ENCODE peak calls at places on chromosomes 2 and 18, in nine cellular contexts. One of them, this sample, is unnamed.

GRCh38 chr18:46324556-46324955 is 220.4 kb downstream of the HAUS1 start:
- DNase-seq in H1: no peak
- DNase-seq in right atrium auricular region: no peak
- DNase-seq in tibial artery: no peak
- DNase-seq in kidney: no peak
- DNase-seq in pancreas: no peak
- DNase-seq in HCT116: peak
- DNase-seq in IMR-90: peak
- DNase-seq in CD8-positive, alpha-beta T cell: peak
- DNase-seq in this sample: peak

GRCh38 chr18:52348209-52348608 is 8.2 kb downstream of the DCC start:
- DNase-seq in H1: peak
- DNase-seq in right atrium auricular region: no peak
- DNase-seq in tibial artery: no peak
- DNase-seq in kidney: no peak
- DNase-seq in pancreas: no peak
- DNase-seq in HCT116: no peak
- DNase-seq in IMR-90: no peak
- DNase-seq in CD8-positive, alpha-beta T cell: no peak
- DNase-seq in this sample: peak

GRCh38 chr2:112588611-112589045 is 4.2 kb downstream of the CHCHD5 start:
- DNase-seq in H1: no peak
- DNase-seq in right atrium auricular region: no peak
- DNase-seq in tibial artery: no peak
- DNase-seq in kidney: no peak
- DNase-seq in pancreas: peak
- DNase-seq in HCT116: no peak
- DNase-seq in IMR-90: no peak
- DNase-seq in CD8-positive, alpha-beta T cell: no peak
- DNase-seq in this sample: no peak

GRCh38 chr18:73136134-73136533 is 268.3 kb upstream of the NETO1 start:
- DNase-seq in H1: no peak
- DNase-seq in right atrium auricular region: no peak
- DNase-seq in tibial artery: no peak
- DNase-seq in kidney: no peak
- DNase-seq in pancreas: no peak
- DNase-seq in HCT116: no peak
- DNase-seq in IMR-90: no peak
- DNase-seq in CD8-positive, alpha-beta T cell: no peak
- DNase-seq in this sample: peak

GRCh38 chr2:107197601-107198000 is 311.6 kb upstream of the ST6GAL2 start:
- DNase-seq in H1: no peak
- DNase-seq in right atrium auricular region: no peak
- DNase-seq in tibial artery: no peak
- DNase-seq in kidney: no peak
- DNase-seq in pancreas: no peak
- DNase-seq in HCT116: no peak
- DNase-seq in IMR-90: no peak
- DNase-seq in CD8-positive, alpha-beta T cell: no peak
- DNase-seq in this sample: no peak

GRCh38 chr2:221485500-221485870 is 86.6 kb downstream of the EPHA4 start:
- DNase-seq in H1: no peak
- DNase-seq in right atrium auricular region: no peak
- DNase-seq in tibial artery: no peak
- DNase-seq in kidney: no peak
- DNase-seq in pancreas: no peak
- DNase-seq in HCT116: no peak
- DNase-seq in IMR-90: no peak
- DNase-seq in CD8-positive, alpha-beta T cell: no peak
- DNase-seq in this sample: no peak

GRCh38 chr18:58263055-58263732 is 219.2 kb downstream of the NEDD4L start:
- DNase-seq in H1: no peak
- DNase-seq in right atrium auricular region: no peak
- DNase-seq in tibial artery: no peak
- DNase-seq in kidney: no peak
- DNase-seq in pancreas: peak
- DNase-seq in HCT116: peak
- DNase-seq in IMR-90: peak
- DNase-seq in CD8-positive, alpha-beta T cell: no peak
- DNase-seq in this sample: peak

GRCh38 chr2:105801961-105802360 is 57.2 kb downstream of the NCK2 start:
- DNase-seq in H1: no peak
- DNase-seq in right atrium auricular region: no peak
- DNase-seq in tibial artery: no peak
- DNase-seq in kidney: no peak
- DNase-seq in pancreas: no peak
- DNase-seq in HCT116: no peak
- DNase-seq in IMR-90: no peak
- DNase-seq in CD8-positive, alpha-beta T cell: no peak
- DNase-seq in this sample: no peak

GRCh38 chr2:128379021-128380005 is 60.6 kb upstream of the HS6ST1 start:
- DNase-seq in H1: no peak
- DNase-seq in right atrium auricular region: peak
- DNase-seq in tibial artery: peak
- DNase-seq in kidney: peak
- DNase-seq in pancreas: peak
- DNase-seq in HCT116: no peak
- DNase-seq in IMR-90: peak
- DNase-seq in CD8-positive, alpha-beta T cell: no peak
- DNase-seq in this sample: no peak

GRCh38 chr2:49490710-49491109 is 336.4 kb upstream of the FSHR start:
- DNase-seq in H1: peak
- DNase-seq in right atrium auricular region: no peak
- DNase-seq in tibial artery: no peak
- DNase-seq in kidney: peak
- DNase-seq in pancreas: peak
- DNase-seq in HCT116: no peak
- DNase-seq in IMR-90: no peak
- DNase-seq in CD8-positive, alpha-beta T cell: no peak
- DNase-seq in this sample: no peak

GRCh38 chr18:3816601-3817363 is 366.8 kb downstream of the TGIF1 start:
- DNase-seq in H1: no peak
- DNase-seq in right atrium auricular region: no peak
- DNase-seq in tibial artery: no peak
- DNase-seq in kidney: no peak
- DNase-seq in pancreas: no peak
- DNase-seq in HCT116: no peak
- DNase-seq in IMR-90: peak
- DNase-seq in CD8-positive, alpha-beta T cell: no peak
- DNase-seq in this sample: peak

GRCh38 chr2:181738074-181738473 is 57.8 kb upstream of the NEUROD1 start:
- DNase-seq in H1: no peak
- DNase-seq in right atrium auricular region: no peak
- DNase-seq in tibial artery: no peak
- DNase-seq in kidney: no peak
- DNase-seq in pancreas: no peak
- DNase-seq in HCT116: no peak
- DNase-seq in IMR-90: peak
- DNase-seq in CD8-positive, alpha-beta T cell: no peak
- DNase-seq in this sample: no peak

GRCh38 chr2:2324119-2324518 is 7.0 kb downstream of the MYT1L start:
- DNase-seq in H1: no peak
- DNase-seq in right atrium auricular region: no peak
- DNase-seq in tibial artery: no peak
- DNase-seq in kidney: no peak
- DNase-seq in pancreas: no peak
- DNase-seq in HCT116: no peak
- DNase-seq in IMR-90: no peak
- DNase-seq in CD8-positive, alpha-beta T cell: no peak
- DNase-seq in this sample: no peak

GRCh38 chr2:6993230-6993640 is 76.0 kb downstream of the RNF144A start:
- DNase-seq in H1: no peak
- DNase-seq in right atrium auricular region: no peak
- DNase-seq in tibial artery: peak
- DNase-seq in kidney: peak
- DNase-seq in pancreas: no peak
- DNase-seq in HCT116: no peak
- DNase-seq in IMR-90: no peak
- DNase-seq in CD8-positive, alpha-beta T cell: no peak
- DNase-seq in this sample: no peak

GRCh38 chr2:161710131-161710915 is 86.1 kb downstream of the SLC4A10 start:
- DNase-seq in H1: no peak
- DNase-seq in right atrium auricular region: no peak
- DNase-seq in tibial artery: no peak
- DNase-seq in kidney: no peak
- DNase-seq in pancreas: no peak
- DNase-seq in HCT116: no peak
- DNase-seq in IMR-90: no peak
- DNase-seq in CD8-positive, alpha-beta T cell: no peak
- DNase-seq in this sample: no peak

GRCh38 chr18:3867252-3867651 is 417.3 kb downstream of the TGIF1 start:
- DNase-seq in H1: no peak
- DNase-seq in right atrium auricular region: no peak
- DNase-seq in tibial artery: no peak
- DNase-seq in kidney: no peak
- DNase-seq in pancreas: no peak
- DNase-seq in HCT116: no peak
- DNase-seq in IMR-90: no peak
- DNase-seq in CD8-positive, alpha-beta T cell: no peak
- DNase-seq in this sample: no peak

GRCh38 chr18:44062345-44062744 is 618.3 kb upstream of the SETBP1 start:
- DNase-seq in H1: no peak
- DNase-seq in right atrium auricular region: no peak
- DNase-seq in tibial artery: no peak
- DNase-seq in kidney: no peak
- DNase-seq in pancreas: no peak
- DNase-seq in HCT116: no peak
- DNase-seq in IMR-90: no peak
- DNase-seq in CD8-positive, alpha-beta T cell: no peak
- DNase-seq in this sample: no peak

GRCh38 chr2:217282531-217282930 is 422.7 kb upstream of the TNP1 start:
- DNase-seq in H1: no peak
- DNase-seq in right atrium auricular region: no peak
- DNase-seq in tibial artery: no peak
- DNase-seq in kidney: no peak
- DNase-seq in pancreas: no peak
- DNase-seq in HCT116: no peak
- DNase-seq in IMR-90: peak
- DNase-seq in CD8-positive, alpha-beta T cell: no peak
- DNase-seq in this sample: no peak

DNA sequence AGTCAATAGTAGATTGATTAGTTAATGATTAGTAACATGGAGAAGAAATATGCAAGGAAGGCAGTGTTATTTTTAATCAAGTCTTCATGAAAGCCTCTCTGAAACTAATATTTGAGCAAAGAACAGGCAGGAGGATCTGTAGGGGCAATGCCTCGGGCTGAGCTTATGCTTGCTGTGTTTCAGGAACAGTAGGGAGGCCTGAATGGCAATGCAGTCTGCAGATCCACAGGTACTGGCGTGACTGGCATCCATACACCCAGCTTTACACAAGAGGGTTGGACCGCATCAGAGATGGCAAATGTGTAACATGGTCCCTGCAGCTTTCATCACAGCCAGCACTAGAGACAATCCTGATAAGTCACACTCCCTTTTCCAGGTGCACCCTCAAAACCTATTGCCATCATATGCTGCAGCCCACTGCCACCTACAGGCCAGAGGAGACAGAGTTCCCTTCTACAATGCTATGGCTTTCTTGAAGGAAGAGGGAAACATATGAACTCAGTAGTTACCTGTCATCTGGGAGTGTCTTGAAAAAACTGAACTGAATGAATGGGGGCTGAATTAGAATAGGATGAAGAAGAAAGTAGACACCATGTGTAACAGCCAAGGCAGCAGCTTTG is 582.4 kb upstream of the RAB6C start:
- DNase-seq in H1: no peak
- DNase-seq in right atrium auricular region: no peak
- DNase-seq in tibial artery: no peak
- DNase-seq in kidney: no peak
- DNase-seq in pancreas: peak
- DNase-seq in HCT116: peak
- DNase-seq in IMR-90: no peak
- DNase-seq in CD8-positive, alpha-beta T cell: no peak
- DNase-seq in this sample: peak
- TF ChIP-seq CTCF in H1: peak
- TF ChIP-seq CTCF in right atrium auricular region: peak
- TF ChIP-seq CTCF in tibial artery: peak
- TF ChIP-seq CTCF in kidney: peak
- TF ChIP-seq CTCF in pancreas: peak
- TF ChIP-seq CTCF in HCT116: peak
- TF ChIP-seq CTCF in IMR-90: peak
- TF ChIP-seq CTCF in CD8-positive, alpha-beta T cell: no peak
- TF ChIP-seq CTCF in this sample: peak

DNA sequence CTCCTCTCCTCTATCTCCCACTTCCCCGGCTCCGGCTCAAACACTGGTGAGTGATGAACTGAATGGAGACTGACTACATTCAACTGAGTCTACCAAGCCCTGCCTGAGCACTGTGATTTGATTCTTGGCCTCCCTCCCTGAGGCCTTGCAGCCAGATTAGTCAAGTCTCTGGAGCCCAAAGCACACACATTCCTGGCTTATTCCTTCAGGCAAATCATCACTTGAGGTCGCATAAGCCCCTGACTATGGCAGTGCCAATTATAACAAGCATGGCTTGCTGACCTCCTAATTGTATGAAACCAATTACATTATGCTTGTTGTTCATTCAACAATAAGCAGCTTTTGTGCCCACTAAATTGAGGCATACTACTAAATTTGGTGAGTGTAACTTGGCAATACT is 34.6 kb downstream of the EFEMP1 start:
- DNase-seq in H1: no peak
- DNase-seq in right atrium auricular region: no peak
- DNase-seq in tibial artery: peak
- DNase-seq in kidney: no peak
- DNase-seq in pancreas: no peak
- DNase-seq in HCT116: no peak
- DNase-seq in IMR-90: peak
- DNase-seq in CD8-positive, alpha-beta T cell: no peak
- DNase-seq in this sample: no peak
- H3K27ac ChIP-seq in H1: no peak
- H3K27ac ChIP-seq in right atrium auricular region: peak
- H3K27ac ChIP-seq in tibial artery: peak
- H3K27ac ChIP-seq in kidney: no peak
- H3K27ac ChIP-seq in pancreas: no peak
- H3K27ac ChIP-seq in HCT116: no peak
- H3K27ac ChIP-seq in IMR-90: peak
- H3K27ac ChIP-seq in CD8-positive, alpha-beta T cell: no peak
- H3K27ac ChIP-seq in this sample: peak

DNA sequence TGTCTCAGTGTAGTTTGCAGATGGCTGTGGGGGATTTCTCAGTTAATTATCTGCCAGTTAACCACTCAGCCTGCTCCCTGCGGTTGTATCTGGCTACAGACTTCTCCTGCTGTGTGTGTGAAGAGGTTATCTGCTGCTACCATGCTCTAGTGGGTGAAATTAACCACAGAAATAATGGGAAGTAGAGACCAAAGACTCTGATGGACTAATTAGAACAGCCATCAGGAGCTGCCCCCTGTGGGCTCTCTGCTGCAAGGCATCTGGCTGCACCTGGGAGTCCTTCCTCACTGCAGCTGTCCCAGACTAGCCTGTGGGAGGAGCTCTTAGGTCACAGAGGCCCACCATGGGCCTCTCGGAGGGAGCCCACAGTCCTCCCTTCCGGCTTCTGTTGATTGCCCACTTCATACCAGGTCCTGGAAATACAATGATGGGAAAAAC is 66.6 kb downstream of the CTIF start:
- DNase-seq in H1: peak
- DNase-seq in right atrium auricular region: no peak
- DNase-seq in tibial artery: no peak
- DNase-seq in kidney: peak
- DNase-seq in pancreas: no peak
- DNase-seq in HCT116: peak
- DNase-seq in IMR-90: peak
- DNase-seq in CD8-positive, alpha-beta T cell: no peak
- DNase-seq in this sample: no peak
- TF ChIP-seq CTCF in H1: peak
- TF ChIP-seq CTCF in right atrium auricular region: no peak
- TF ChIP-seq CTCF in tibial artery: no peak
- TF ChIP-seq CTCF in kidney: no peak
- TF ChIP-seq CTCF in pancreas: no peak
- TF ChIP-seq CTCF in HCT116: peak
- TF ChIP-seq CTCF in IMR-90: peak
- TF ChIP-seq CTCF in CD8-positive, alpha-beta T cell: no peak
- TF ChIP-seq CTCF in this sample: no peak

GRCh38 chr2:118112771-118113334 is 24.6 kb downstream of the INSIG2 start:
- DNase-seq in H1: no peak
- DNase-seq in right atrium auricular region: no peak
- DNase-seq in tibial artery: no peak
- DNase-seq in kidney: no peak
- DNase-seq in pancreas: no peak
- DNase-seq in HCT116: peak
- DNase-seq in IMR-90: peak
- DNase-seq in CD8-positive, alpha-beta T cell: no peak
- DNase-seq in this sample: peak
- H3K27ac ChIP-seq in H1: no peak
- H3K27ac ChIP-seq in right atrium auricular region: no peak
- H3K27ac ChIP-seq in tibial artery: no peak
- H3K27ac ChIP-seq in kidney: no peak
- H3K27ac ChIP-seq in pancreas: no peak
- H3K27ac ChIP-seq in HCT116: peak
- H3K27ac ChIP-seq in IMR-90: no peak
- H3K27ac ChIP-seq in CD8-positive, alpha-beta T cell: no peak
- H3K27ac ChIP-seq in this sample: peak